ENCODE peak calls at places on chromosomes 1 and 21, in six cellular contexts. O is stomach, R is IMR-90, J is body of pancreas, G is H1, H is breast epithelium. D is an unnamed sample.

GRCh38 chr1:228094432-228095016 is 8.6 kb downstream of the C1orf35 start:
- DNase-seq in O (peak), R (no peak), H (no peak), G (no peak), J (no peak), D (no peak)

GRCh38 chr1:160795951-160796383 is at the start of gene LY9:
- DNase-seq in R (no peak), H (peak), G (no peak), J (peak), O (peak), D (peak)

GRCh38 chr1:183096889-183097288 is 73.7 kb downstream of the LAMC1 start:
- DNase-seq in R (peak), O (no peak), H (no peak), J (peak), G (no peak), D (no peak)

GRCh38 chr1:34359411-34359810 is 182.7 kb downstream of the C1orf94 start:
- DNase-seq in R (no peak), H (no peak), O (no peak), J (no peak), G (no peak), D (no peak)

GRCh38 chr1:47669081-47669585 is 231.3 kb downstream of the FOXD2 start:
- DNase-seq in J (no peak), H (no peak), R (no peak), G (peak), O (peak), D (no peak)

GRCh38 chr21:16291296-16291695 is 561.5 kb downstream of the USP25 start:
- DNase-seq in H (no peak), R (no peak), G (no peak), J (no peak), O (no peak), D (no peak)

GRCh38 chr1:201551877-201552731 is 13.2 kb downstream of the NAV1 start:
- DNase-seq in J (peak), G (no peak), R (peak), H (no peak), O (no peak), D (no peak)

GRCh38 chr1:100178092-100178491 is at the start of gene LRRC39:
- DNase-seq in G (no peak), R (no peak), O (no peak), J (no peak), H (no peak), D (no peak)

GRCh38 chr1:6691507-6691906 is 10.1 kb downstream of the DNAJC11 start:
- DNase-seq in O (no peak), H (no peak), G (no peak), R (no peak), J (no peak), D (no peak)

GRCh38 chr21:32806810-32807386 is 35.3 kb upstream of the PAXBP1 start:
- DNase-seq in H (no peak), R (peak), O (no peak), J (no peak), G (no peak), D (no peak)

GRCh38 chr21:36854391-36854790 is 112.1 kb downstream of the HLCS start:
- DNase-seq in R (peak), G (peak), J (peak), H (no peak), O (no peak), D (no peak)

GRCh38 chr1:46039571-46040052 is 92.8 kb downstream of the PIK3R3 start:
- DNase-seq in H (no peak), R (peak), J (peak), O (no peak), G (no peak), D (peak)

GRCh38 chr1:26165126-26165892 is 3.5 kb downstream of the C1orf232 start:
- DNase-seq in H (no peak), O (no peak), G (no peak), J (no peak), R (peak), D (no peak)

GRCh38 chr1:84936116-84936810 is 43.3 kb upstream of the LPAR3 start:
- DNase-seq in J (peak), G (peak), O (no peak), R (peak), H (peak), D (peak)

GRCh38 chr1:157798211-157798610 is 21.3 kb upstream of the FCRL2 start:
- DNase-seq in O (no peak), G (no peak), R (no peak), H (no peak), J (no peak), D (no peak)

GRCh38 chr1:232905324-232906034 is 44.9 kb upstream of the NTPCR start:
- DNase-seq in J (peak), H (no peak), O (no peak), G (no peak), R (peak), D (peak)

GRCh38 chr1:27868932-27869718 is 3.2 kb upstream of the THEMIS2 start:
- DNase-seq in J (peak), O (no peak), R (no peak), H (no peak), G (no peak), D (no peak)

GRCh38 chr1:232528472-232529089 is 101.4 kb downstream of the SIPA1L2 start:
- DNase-seq in G (no peak), J (no peak), O (no peak), H (no peak), R (no peak), D (no peak)

GRCh38 chr1:231929311-231929710 is 302.7 kb downstream of the DISC1 start:
- DNase-seq in G (no peak), H (no peak), O (no peak), J (no peak), R (peak), D (peak)

GRCh38 chr1:156167536-156167935 is 14.2 kb downstream of the SEMA4A start:
- DNase-seq in H (no peak), J (no peak), O (no peak), G (no peak), R (no peak), D (no peak)

GRCh38 chr21:35303085-35303484 is 254.0 kb upstream of the RUNX1 start:
- DNase-seq in J (peak), G (no peak), H (no peak), R (peak), O (no peak), D (no peak)

GRCh38 chr1:157595356-157595755 is 2.5 kb downstream of the FCRL4 start:
- DNase-seq in H (no peak), G (no peak), O (no peak), R (no peak), J (no peak), D (no peak)

GRCh38 chr1:91555821-91556531 is 55.3 kb downstream of the CDC7 start:
- DNase-seq in R (peak), O (no peak), H (no peak), G (no peak), J (no peak), D (no peak)

GRCh38 chr1:39116868-39117728 is 87.4 kb upstream of the MACF1 start:
- DNase-seq in H (no peak), J (no peak), O (no peak), R (no peak), G (no peak), D (no peak)

GRCh38 chr21:35974801-35975200 is 85.5 kb downstream of the SETD4 start:
- DNase-seq in G (no peak), R (peak), O (no peak), J (peak), H (no peak), D (no peak)

GRCh38 chr1:236663934-236664333 is 22.4 kb upstream of the ACTN2 start:
- DNase-seq in O (no peak), H (no peak), R (peak), J (no peak), G (no peak), D (no peak)

GRCh38 chr1:223556414-223557124 is 108.9 kb downstream of the CAPN8 start:
- DNase-seq in O (peak), R (peak), G (peak), J (peak), H (no peak), D (no peak)

GRCh38 chr1:68585371-68585770 is 88.5 kb upstream of the DEPDC1 start:
- DNase-seq in R (no peak), O (no peak), G (no peak), J (no peak), H (no peak), D (peak)

GRCh38 chr1:28718601-28719331 is 18.0 kb upstream of the YTHDF2 start:
- DNase-seq in J (no peak), G (no peak), O (no peak), R (peak), H (no peak), D (no peak)

GRCh38 chr1:160863422-160864131 is 890 bp upstream of the CD244 start:
- DNase-seq in H (no peak), O (no peak), J (no peak), G (no peak), R (no peak), D (no peak)

GRCh38 chr1:112522621-112523020 is 13.9 kb downstream of the WNT2B start:
- DNase-seq in H (no peak), J (no peak), O (no peak), R (peak), G (no peak), D (no peak)

GRCh38 chr1:162158624-162159271 is 89.3 kb downstream of the NOS1AP start:
- DNase-seq in J (no peak), H (no peak), G (no peak), O (no peak), R (no peak), D (no peak)

GRCh38 chr1:54275349-54275748 is 75.4 kb downstream of the MRPL37 start:
- DNase-seq in J (peak), G (no peak), R (peak), H (peak), O (peak), D (peak)

GRCh38 chr1:39238476-39238875 is 34.0 kb downstream of the MACF1 start:
- DNase-seq in O (no peak), J (no peak), G (no peak), H (peak), R (peak), D (no peak)

GRCh38 chr1:236862615-236863211 is 67.6 kb downstream of the MTR start:
- DNase-seq in J (peak), H (no peak), G (no peak), R (no peak), O (peak), D (no peak)

GRCh38 chr1:117753652-117754051 is 147.8 kb downstream of the TENT5C start:
- DNase-seq in H (no peak), R (peak), J (no peak), G (no peak), O (no peak), D (no peak)

GRCh38 chr1:63705058-63705457 is 68.8 kb upstream of the ROR1 start:
- DNase-seq in J (peak), O (peak), R (no peak), H (no peak), G (no peak), D (no peak)

GRCh38 chr1:116150368-116150767 is 39.2 kb downstream of the MAB21L3 start:
- DNase-seq in H (no peak), J (no peak), G (no peak), O (no peak), R (no peak), D (no peak)

GRCh38 chr1:209805341-209805781 is 581 bp downstream of the IRF6 start:
- DNase-seq in R (no peak), H (no peak), J (peak), G (peak), O (peak), D (peak)

DNA sequence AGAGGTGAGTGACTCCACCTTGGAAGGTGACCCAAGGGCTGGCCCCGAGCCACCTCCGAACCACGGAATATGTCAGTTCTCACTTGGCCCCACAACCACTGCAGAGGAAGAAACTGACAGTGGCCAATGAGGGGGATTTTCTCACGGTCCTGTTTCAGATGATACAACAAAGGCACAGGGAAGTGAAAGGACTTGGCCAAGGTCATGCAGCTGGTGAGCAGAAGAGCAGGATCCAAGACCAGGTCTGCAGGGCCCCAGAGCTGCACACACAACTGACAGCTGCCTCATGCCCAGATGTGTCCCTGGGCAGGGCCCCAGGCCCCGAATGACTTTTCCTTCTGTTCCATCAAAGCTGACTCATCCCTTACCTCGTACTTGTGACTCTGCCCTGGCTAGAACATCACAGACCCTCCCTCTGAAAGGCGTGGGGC is 25.8 kb upstream of the EVA1B start:
- DNase-seq in J (no peak), H (no peak), O (no peak), R (peak), G (no peak), D (no peak)
- TF ChIP-seq POLR2A in J (no peak), H (no peak), O (no peak), R (no peak), G (no peak), D (no peak)

GRCh38 chr1:36867575-36867974 is 166.7 kb downstream of the GRIK3 start:
- DNase-seq in H (no peak), G (no peak), J (no peak), O (no peak), R (no peak), D (no peak)

GRCh38 chr1:36866168-36866814 is 168.0 kb downstream of the GRIK3 start:
- DNase-seq in G (no peak), O (no peak), H (no peak), J (no peak), R (no peak), D (no peak)

GRCh38 chr1:36871146-36871971 is 163.0 kb downstream of the GRIK3 start:
- DNase-seq in J (no peak), G (no peak), R (peak), O (no peak), H (no peak), D (no peak)

GRCh38 chr1:36872126-36872754 is 162.1 kb downstream of the GRIK3 start:
- DNase-seq in G (no peak), R (no peak), O (no peak), H (no peak), J (no peak), D (no peak)

GRCh38 chr1:36869054-36869453 is 165.3 kb downstream of the GRIK3 start:
- DNase-seq in J (no peak), H (no peak), G (no peak), R (no peak), O (no peak), D (no peak)
- H3K27ac ChIP-seq in J (no peak), H (no peak), G (no peak), R (no peak), O (no peak), D (no peak)

GRCh38 chr1:229271448-229272120 is 673 bp downstream of the RAB4A start:
- DNase-seq in H (no peak), G (no peak), R (peak), O (peak), J (peak), D (no peak)

GRCh38 chr1:229268505-229268904 is 2.4 kb upstream of the RAB4A start:
- DNase-seq in R (no peak), J (no peak), O (no peak), H (peak), G (no peak), D (peak)

GRCh38 chr1:229272164-229273158 is 1.6 kb downstream of the RAB4A start:
- DNase-seq in G (no peak), J (no peak), H (no peak), R (no peak), O (no peak), D (no peak)

GRCh38 chr1:229273507-229274232 is 2.8 kb downstream of the RAB4A start:
- DNase-seq in O (peak), R (no peak), G (no peak), H (no peak), J (peak), D (no peak)

DNA sequence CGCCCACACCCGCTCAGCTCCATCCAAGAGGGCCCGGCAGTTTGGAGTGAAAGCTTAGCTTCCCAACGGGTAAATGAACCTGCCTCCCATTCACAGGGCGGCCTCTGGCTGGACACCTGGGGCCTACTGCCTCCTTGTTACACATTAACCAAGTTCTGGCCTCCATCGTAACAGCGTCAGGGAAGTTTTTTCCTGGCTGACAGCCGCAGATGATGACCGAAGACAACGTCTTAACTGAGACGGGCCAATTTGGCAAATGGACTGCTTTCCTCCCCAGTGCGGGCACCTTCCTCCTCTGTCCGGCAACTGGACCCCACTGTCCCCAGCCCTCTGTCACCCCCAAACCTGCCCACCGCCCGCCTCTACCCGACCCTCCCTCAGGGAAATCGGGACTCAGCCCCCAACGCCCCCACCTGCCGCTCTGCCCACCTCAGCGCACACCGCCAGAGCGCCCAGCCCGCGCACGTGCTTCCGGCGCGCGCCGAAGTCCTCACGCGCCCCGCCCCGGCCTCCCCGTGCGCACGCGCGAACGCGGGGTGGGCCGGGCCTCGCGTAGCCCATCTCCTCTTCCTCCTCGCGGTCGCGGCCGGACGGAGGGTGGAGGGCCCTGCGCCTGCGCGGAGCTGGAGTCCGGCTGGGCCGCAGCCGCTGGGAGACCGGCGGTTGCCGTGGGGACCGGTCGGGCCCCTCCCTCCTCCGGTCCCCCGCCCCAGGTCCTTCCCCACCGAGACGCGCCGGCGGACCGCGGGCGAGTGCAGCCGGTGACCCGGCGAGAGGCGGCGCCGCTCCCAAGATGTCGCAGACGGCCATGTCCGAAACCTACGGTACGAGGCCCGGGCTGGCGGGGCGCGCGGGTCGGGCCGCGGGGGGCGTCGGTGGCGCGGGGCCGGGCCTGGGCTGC is at the start of gene RAB4A:
- DNase-seq in R (peak), J (peak), H (peak), O (peak), G (peak), D (peak)
- TF ChIP-seq POLR2A in R (peak), J (peak), H (no peak), O (no peak), G (peak), D (peak)

DNA sequence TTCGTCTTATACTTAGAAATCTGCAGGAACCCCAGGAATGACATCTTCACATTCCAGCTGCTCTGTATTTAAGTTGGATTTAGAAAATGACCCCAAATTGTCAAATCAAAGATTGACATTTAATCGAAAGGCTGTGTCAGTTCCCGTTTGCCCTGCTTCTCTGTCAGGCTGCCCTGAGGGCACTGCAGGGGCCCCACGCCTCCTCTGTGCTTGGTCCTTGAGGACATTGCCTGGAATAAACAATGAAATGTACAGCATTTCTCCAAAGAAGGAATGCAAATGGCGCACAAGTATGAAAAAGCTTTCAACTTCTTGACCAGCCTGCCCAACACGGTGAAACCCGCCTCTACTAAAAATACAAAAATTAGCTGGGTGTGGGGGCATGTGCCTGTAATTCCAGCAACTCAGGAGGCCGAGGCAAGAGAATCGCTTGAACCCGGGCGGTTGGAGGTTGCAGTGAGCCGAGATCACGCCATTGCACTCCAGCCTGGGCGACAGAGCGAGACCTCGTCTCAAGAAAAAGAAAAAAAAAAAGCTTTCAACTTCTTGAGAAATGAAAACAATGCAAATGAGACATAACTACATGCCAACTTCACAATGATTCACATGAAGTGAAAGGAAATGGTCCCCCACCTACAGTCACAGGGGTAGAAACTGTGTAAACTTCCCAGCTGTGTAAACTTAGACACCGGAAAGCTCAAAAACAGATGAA is 3.0 kb downstream of the TMPRSS3 start:
- DNase-seq in J (no peak), H (no peak), G (no peak), R (no peak), O (no peak), D (no peak)
- H3K27ac ChIP-seq in J (no peak), H (no peak), G (no peak), R (no peak), O (no peak), D (no peak)

D was measured in thyroid gland.